ENCODE peak calls at places on chromosomes 12 and 14, in nine cellular contexts. H is stomach, R is glutamatergic neuron, C is sigmoid colon, V is colonic mucosa, G is endodermal cell, F is osteocyte, W is A549, B is thoracic aorta. D is an unnamed sample.

GRCh38 chr14:70130498-70130897 is 58.3 kb downstream of the SLC8A3 start:
- DNase-seq in H (no peak), R (no peak), C (no peak), V (no peak), G (no peak), F (no peak), W (no peak), B (no peak), D (no peak)

GRCh38 chr14:103543721-103544626 is 15.0 kb downstream of the TRMT61A start:
- DNase-seq in H (no peak), R (peak), C (peak), V (no peak), G (no peak), F (no peak), W (no peak), B (no peak), D (no peak)

GRCh38 chr14:52044791-52045522 is 23.9 kb downstream of the NID2 start:
- DNase-seq in H (no peak), R (no peak), C (peak), V (no peak), G (no peak), F (no peak), W (no peak), B (no peak), D (peak)

GRCh38 chr12:110022980-110023633 is 23.9 kb downstream of the ANKRD13A start:
- DNase-seq in H (no peak), R (peak), C (no peak), V (no peak), G (no peak), F (no peak), W (no peak), B (no peak), D (no peak)

GRCh38 chr14:49879683-49880204 is 13.1 kb upstream of the ARF6 start:
- DNase-seq in H (peak), R (peak), C (no peak), V (peak), G (peak), F (no peak), W (peak), B (no peak), D (no peak)

GRCh38 chr12:51349026-51349425 is 2.5 kb upstream of the CELA1 start:
- DNase-seq in H (no peak), R (no peak), C (no peak), V (no peak), G (no peak), F (no peak), W (no peak), B (no peak), D (no peak)

GRCh38 chr14:52724360-52724644 is 5.7 kb upstream of the STYX start:
- DNase-seq in H (no peak), R (no peak), C (no peak), V (no peak), G (no peak), F (no peak), W (no peak), B (no peak), D (no peak)

GRCh38 chr12:32155911-32156585 is 49.4 kb downstream of the BICD1 start:
- DNase-seq in H (no peak), R (no peak), C (no peak), V (no peak), G (peak), F (no peak), W (no peak), B (no peak), D (no peak)

GRCh38 chr12:52013626-52014310 is 7.0 kb downstream of the TAMALIN start:
- DNase-seq in H (no peak), R (no peak), C (no peak), V (no peak), G (peak), F (no peak), W (no peak), B (no peak), D (no peak)

GRCh38 chr14:37246427-37246829 is 48.7 kb downstream of the MIPOL1 start:
- DNase-seq in H (no peak), R (no peak), C (no peak), V (no peak), G (no peak), F (no peak), W (peak), B (no peak), D (peak)

GRCh38 chr12:98885778-98886177 is 240.7 kb downstream of the APAF1 start:
- DNase-seq in H (no peak), R (no peak), C (no peak), V (no peak), G (no peak), F (no peak), W (no peak), B (no peak), D (no peak)

GRCh38 chr14:79997509-79998210 is 213.6 kb downstream of the DIO2 start:
- DNase-seq in H (no peak), R (no peak), C (no peak), V (no peak), G (no peak), F (no peak), W (no peak), B (no peak), D (no peak)

GRCh38 chr14:81303258-81303935 is 82.6 kb upstream of the GTF2A1 start:
- DNase-seq in H (peak), R (no peak), C (no peak), V (peak), G (no peak), F (no peak), W (no peak), B (no peak), D (no peak)

GRCh38 chr12:118044075-118044474 is 16.9 kb downstream of the WSB2 start:
- DNase-seq in H (no peak), R (no peak), C (no peak), V (no peak), G (no peak), F (no peak), W (no peak), B (no peak), D (no peak)

GRCh38 chr12:32000373-32001005 is 41.3 kb downstream of the RESF1 start:
- DNase-seq in H (no peak), R (no peak), C (no peak), V (no peak), G (no peak), F (no peak), W (no peak), B (no peak), D (no peak)

GRCh38 chr12:49069507-49070346 is at the start of gene RHEBL1:
- DNase-seq in H (peak), R (peak), C (peak), V (peak), G (peak), F (peak), W (peak), B (peak), D (peak)

GRCh38 chr12:43407816-43408645 is 144.0 kb downstream of the ADAMTS20 start:
- DNase-seq in H (no peak), R (no peak), C (no peak), V (no peak), G (no peak), F (no peak), W (no peak), B (no peak), D (no peak)

GRCh38 chr14:58730793-58731464 is 93.2 kb downstream of the DACT1 start:
- DNase-seq in H (no peak), R (no peak), C (no peak), V (no peak), G (no peak), F (no peak), W (no peak), B (no peak), D (peak)

GRCh38 chr14:101077511-101078074 is 174.1 kb upstream of the RTL1 start:
- DNase-seq in H (peak), R (peak), C (peak), V (peak), G (peak), F (peak), W (no peak), B (no peak), D (no peak)

GRCh38 chr14:99821519-99822165 is 28.4 kb downstream of the EML1 start:
- DNase-seq in H (no peak), R (no peak), C (no peak), V (no peak), G (no peak), F (no peak), W (no peak), B (no peak), D (no peak)

GRCh38 chr12:106301611-106302321 is 767 bp upstream of the TCP11L2 start:
- DNase-seq in H (peak), R (peak), C (peak), V (peak), G (peak), F (no peak), W (peak), B (peak), D (peak)

GRCh38 chr12:52681551-52682380 is 1.6 kb upstream of the KRT1 start:
- DNase-seq in H (no peak), R (no peak), C (no peak), V (no peak), G (no peak), F (no peak), W (no peak), B (no peak), D (no peak)

GRCh38 chr12:75971253-75971652 is 60.3 kb downstream of the PHLDA1 start:
- DNase-seq in H (no peak), R (no peak), C (no peak), V (no peak), G (no peak), F (no peak), W (no peak), B (no peak), D (no peak)

GRCh38 chr14:70871863-70872677 is 35.2 kb upstream of the PCNX1 start:
- DNase-seq in H (no peak), R (no peak), C (no peak), V (no peak), G (no peak), F (no peak), W (no peak), B (no peak), D (no peak)

GRCh38 chr12:130339946-130340345 is 2.3 kb downstream of the PIWIL1 start:
- DNase-seq in H (no peak), R (no peak), C (no peak), V (peak), G (peak), F (no peak), W (peak), B (no peak), D (peak)

GRCh38 chr14:47567273-47567672 is 108.1 kb downstream of the MDGA2 start:
- DNase-seq in H (no peak), R (no peak), C (no peak), V (no peak), G (no peak), F (no peak), W (no peak), B (no peak), D (no peak)

GRCh38 chr14:96084796-96085195 is 45.6 kb downstream of the C14orf132 start:
- DNase-seq in H (no peak), R (peak), C (peak), V (no peak), G (no peak), F (no peak), W (no peak), B (no peak), D (no peak)

GRCh38 chr12:90515199-90516175 is 439.5 kb downstream of the CCER1 start:
- DNase-seq in H (no peak), R (no peak), C (no peak), V (no peak), G (no peak), F (no peak), W (no peak), B (no peak), D (no peak)

GRCh38 chr12:125340791-125341190 is 275.6 kb downstream of the AACS start:
- DNase-seq in H (no peak), R (no peak), C (no peak), V (peak), G (peak), F (no peak), W (no peak), B (no peak), D (no peak)

GRCh38 chr12:42039599-42039998 is 105.1 kb downstream of the GXYLT1 start:
- DNase-seq in H (no peak), R (no peak), C (no peak), V (no peak), G (no peak), F (no peak), W (no peak), B (no peak), D (no peak)

GRCh38 chr12:24668563-24668962 is 280.3 kb downstream of the BCAT1 start:
- DNase-seq in H (no peak), R (no peak), C (no peak), V (no peak), G (no peak), F (no peak), W (no peak), B (no peak), D (no peak)

GRCh38 chr14:76647699-76648298 is 113.5 kb upstream of the VASH1 start:
- DNase-seq in H (no peak), R (no peak), C (no peak), V (no peak), G (peak), F (no peak), W (peak), B (no peak), D (peak)

GRCh38 chr14:50823051-50823762 is 7.8 kb downstream of the NIN start:
- DNase-seq in H (no peak), R (peak), C (no peak), V (no peak), G (no peak), F (no peak), W (no peak), B (no peak), D (no peak)

GRCh38 chr12:101759396-101760047 is 20.3 kb upstream of the SYCP3 start:
- DNase-seq in H (no peak), R (no peak), C (no peak), V (no peak), G (no peak), F (no peak), W (peak), B (no peak), D (peak)

GRCh38 chr12:30191701-30192455 is 408.1 kb upstream of the TMTC1 start:
- DNase-seq in H (no peak), R (no peak), C (no peak), V (no peak), G (no peak), F (no peak), W (no peak), B (no peak), D (no peak)

GRCh38 chr14:100640481-100641273 is 53.5 kb upstream of the BEGAIN start:
- DNase-seq in H (peak), R (no peak), C (no peak), V (no peak), G (no peak), F (no peak), W (no peak), B (no peak), D (no peak)

GRCh38 chr12:56645201-56645716 is 525 bp downstream of the ATP5F1B start:
- DNase-seq in H (no peak), R (peak), C (no peak), V (no peak), G (peak), F (no peak), W (no peak), B (no peak), D (peak)
- TF ChIP-seq CTCF in H (no peak), R (no peak), C (no peak), V (no peak), G (peak), F (no peak), W (no peak), B (no peak), D (no peak)

GRCh38 chr14:55874785-55875184 is 243.4 kb upstream of the PELI2 start:
- DNase-seq in H (no peak), R (no peak), C (no peak), V (no peak), G (no peak), F (no peak), W (no peak), B (no peak), D (no peak)
- TF ChIP-seq CTCF in H (no peak), R (no peak), C (no peak), V (no peak), G (no peak), F (no peak), W (no peak), B (no peak), D (no peak)

DNA sequence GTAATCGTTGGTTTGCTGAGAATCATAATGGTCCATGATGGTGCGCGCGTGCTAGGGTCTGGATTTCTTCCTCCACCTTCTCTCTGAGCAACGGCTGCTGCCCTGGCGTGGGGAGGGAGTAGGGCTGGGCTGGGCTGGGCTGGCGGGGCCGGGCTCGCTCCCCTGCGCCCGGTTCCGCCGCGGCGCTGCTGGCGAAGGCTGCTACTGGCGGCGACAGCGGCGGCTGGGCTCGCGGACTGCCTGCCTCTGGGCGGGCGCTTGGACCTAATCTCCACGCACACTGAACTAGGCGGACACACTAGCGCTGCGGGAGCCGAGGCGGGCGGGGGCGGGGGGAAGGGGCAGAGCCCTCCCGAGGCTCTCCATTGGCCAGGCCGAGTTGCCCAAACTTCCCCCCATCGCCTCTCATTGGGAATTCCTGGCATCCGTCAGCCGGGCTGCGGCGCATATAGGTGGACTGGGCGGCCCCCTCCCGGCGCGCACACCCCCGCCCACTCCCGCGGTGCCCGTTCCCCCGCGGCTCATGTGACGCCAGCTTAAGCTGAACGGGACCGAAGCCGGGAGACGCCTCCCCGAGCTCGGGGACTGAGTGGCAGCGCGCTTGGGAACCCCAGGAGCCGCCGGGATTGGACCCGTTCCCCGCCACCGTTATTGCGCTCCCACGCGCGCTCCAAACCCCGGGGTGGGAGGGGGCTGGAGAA is at the start of gene ACTN1:
- DNase-seq in H (peak), R (peak), C (peak), V (peak), G (peak), F (peak), W (peak), B (peak), D (peak)
- TF ChIP-seq CTCF in H (no peak), R (no peak), C (no peak), V (no peak), G (no peak), F (no peak), W (no peak), B (no peak), D (no peak)

GRCh38 chr12:116389990-116390655 is 112.6 kb upstream of the MED13L start:
- DNase-seq in H (no peak), R (no peak), C (no peak), V (no peak), G (no peak), F (no peak), W (peak), B (no peak), D (peak)
- TF ChIP-seq CTCF in H (no peak), R (no peak), C (no peak), V (no peak), G (no peak), F (no peak), W (no peak), B (no peak), D (no peak)